ENCODE peak calls at places on chromosomes 3 and 15, in five cellular contexts. N, P, V, C and M are unnamed samples.

GRCh38 chr3:194876403-194877165 is 190.9 kb downstream of the FAM43A start:
- DNase-seq in N (no peak), P (no peak), V (no peak), C (no peak), M (no peak)

GRCh38 chr3:117628896-117629295 is 919.3 kb downstream of the TUSC7 start:
- DNase-seq in N (peak), P (no peak), V (peak), C (peak), M (no peak)

GRCh38 chr15:51112078-51112477 is 17.4 kb upstream of the TNFAIP8L3 start:
- DNase-seq in N (no peak), P (no peak), V (no peak), C (no peak), M (no peak)

GRCh38 chr3:8488877-8489865 is 12.5 kb upstream of the LMCD1 start:
- DNase-seq in N (no peak), P (no peak), V (no peak), C (no peak), M (no peak)

GRCh38 chr3:66642484-66642883 is 141.7 kb upstream of the LRIG1 start:
- DNase-seq in N (no peak), P (no peak), V (no peak), C (no peak), M (no peak)

GRCh38 chr3:197298858-197299854 is 744 bp upstream of the DLG1 start:
- DNase-seq in N (peak), P (no peak), V (peak), C (no peak), M (peak)

GRCh38 chr3:42710323-42711021 is 7.9 kb upstream of the HHATL start:
- DNase-seq in N (peak), P (no peak), V (no peak), C (no peak), M (no peak)

GRCh38 chr3:56291244-56291680 is 177.0 kb downstream of the ERC2 start:
- DNase-seq in N (no peak), P (no peak), V (peak), C (no peak), M (no peak)

GRCh38 chr3:195253981-195254432 is 17.0 kb downstream of the XXYLT1 start:
- DNase-seq in N (no peak), P (no peak), V (no peak), C (no peak), M (no peak)

DNA sequence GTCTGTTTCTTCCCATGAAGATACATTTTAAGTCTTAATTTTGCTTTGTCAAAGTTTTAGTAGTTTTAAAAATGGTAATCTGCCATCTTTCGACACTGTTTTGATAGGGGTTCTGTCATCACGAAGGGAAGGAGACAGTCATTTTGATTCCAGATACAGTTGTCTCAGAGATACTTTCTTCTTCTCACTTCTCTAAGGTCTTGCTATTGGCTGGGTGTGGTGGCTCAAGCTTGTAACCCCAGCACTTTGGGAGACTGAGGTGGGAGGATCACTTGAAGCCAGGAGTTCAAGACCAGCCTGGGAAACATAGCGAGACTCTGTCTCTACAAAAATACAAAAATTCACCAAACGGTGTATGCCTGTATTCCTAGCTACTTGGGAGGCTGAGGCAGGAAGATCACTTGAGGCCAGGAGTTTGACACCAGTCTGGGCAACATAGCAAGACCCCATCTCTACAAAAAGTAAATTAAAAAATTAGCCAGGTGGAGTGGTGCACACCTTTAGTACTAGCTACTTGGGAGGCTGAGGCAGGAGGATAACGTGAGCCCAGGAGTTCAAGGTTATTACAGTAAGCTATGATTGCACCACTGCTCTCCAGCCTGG is 3.3 kb downstream of the RAB8B start:
- DNase-seq in N (no peak), P (no peak), V (no peak), C (no peak), M (no peak)
- TF ChIP-seq CTCF in N (no peak), P (no peak), V (no peak), C (no peak), M (no peak)

DNA sequence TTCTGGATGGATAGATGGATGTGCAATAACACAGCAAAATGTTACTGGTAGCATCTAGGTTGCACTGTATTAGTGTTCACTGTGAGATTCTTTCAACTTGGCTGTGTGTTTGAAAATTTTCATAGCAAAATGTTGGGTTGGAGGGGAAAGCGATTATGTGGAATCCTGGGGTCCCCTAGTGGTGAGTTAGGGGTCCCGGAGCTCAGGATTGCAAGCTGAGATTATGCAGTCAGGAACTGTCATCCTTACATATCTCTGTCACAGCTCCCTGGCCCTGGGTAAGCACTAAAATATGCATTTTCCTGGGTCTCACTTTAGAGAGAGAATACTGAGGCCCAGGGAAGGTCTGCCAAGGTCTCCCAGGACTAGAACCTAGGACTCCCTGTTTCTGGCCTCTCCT is 77.2 kb downstream of the CEMIP start:
- DNase-seq in N (no peak), P (no peak), V (no peak), C (no peak), M (no peak)
- TF ChIP-seq CTCF in N (no peak), P (no peak), V (peak), C (no peak), M (no peak)

GRCh38 chr3:24522155-24522579 is 27.5 kb upstream of the THRB start:
- DNase-seq in N (no peak), P (no peak), V (no peak), C (no peak), M (no peak)

GRCh38 chr3:24520101-24520495 is 25.4 kb upstream of the THRB start:
- DNase-seq in N (no peak), P (no peak), V (no peak), C (no peak), M (no peak)

GRCh38 chr3:24520941-24521305 is 26.3 kb upstream of the THRB start:
- DNase-seq in N (no peak), P (no peak), V (no peak), C (no peak), M (no peak)

GRCh38 chr3:24523195-24523594 is 28.5 kb upstream of the THRB start:
- DNase-seq in N (no peak), P (no peak), V (no peak), C (no peak), M (no peak)

DNA sequence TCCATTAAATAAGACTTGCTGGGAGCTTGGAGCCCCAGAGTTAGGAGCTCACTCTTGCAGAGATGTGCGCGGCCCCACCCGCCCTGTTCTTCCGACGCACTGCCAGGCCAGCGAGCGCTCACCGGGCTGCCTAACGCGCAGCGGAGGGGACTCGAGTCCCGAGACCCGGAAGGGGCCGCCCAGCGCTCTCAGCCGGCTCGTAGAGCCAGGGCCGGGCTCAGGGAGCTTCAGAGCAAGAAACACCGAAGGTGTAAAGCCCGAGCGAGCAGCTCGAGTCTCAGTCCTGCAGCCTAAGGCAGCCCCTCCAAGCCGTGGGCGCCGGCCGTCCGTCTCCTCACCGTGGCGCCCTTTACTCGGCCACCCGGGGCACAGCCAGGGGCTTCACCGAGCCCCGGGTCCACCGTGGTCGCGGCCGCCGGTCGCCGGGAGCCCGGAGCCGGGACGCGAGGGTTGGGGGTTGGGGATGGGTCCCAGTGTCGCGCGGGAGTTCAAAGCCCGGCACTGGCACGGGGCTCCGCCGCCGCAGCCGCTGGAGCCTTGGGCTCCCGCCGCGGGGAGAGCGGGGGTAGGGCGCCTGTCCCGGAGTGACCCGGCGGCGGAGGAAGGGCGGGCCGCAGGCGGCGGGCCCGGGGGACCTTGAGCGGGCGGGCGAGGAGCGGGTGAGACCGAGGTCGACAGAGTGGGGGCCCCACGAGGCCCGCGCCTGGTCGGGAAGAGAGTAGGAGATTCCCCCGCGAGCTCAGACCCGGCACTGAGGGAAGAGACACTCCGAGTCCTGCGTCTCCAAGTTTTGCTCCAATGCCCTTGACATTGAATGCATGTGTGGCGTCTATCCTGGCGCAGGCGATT is 26.9 kb upstream of the THRB start:
- DNase-seq in N (peak), P (no peak), V (peak), C (no peak), M (peak)
- TF ChIP-seq CTCF in N (no peak), P (no peak), V (no peak), C (no peak), M (no peak)

GRCh38 chr3:185204894-185205293 is 49.0 kb downstream of the EHHADH start:
- DNase-seq in N (no peak), P (no peak), V (no peak), C (no peak), M (no peak)

GRCh38 chr3:185197071-185197470 is 44.2 kb upstream of the C3orf70 start:
- DNase-seq in N (no peak), P (no peak), V (no peak), C (no peak), M (no peak)

GRCh38 chr3:185200639-185201038 is 47.8 kb upstream of the C3orf70 start:
- DNase-seq in N (no peak), P (no peak), V (no peak), C (peak), M (no peak)

GRCh38 chr3:185195652-185196051 is 42.8 kb upstream of the C3orf70 start:
- DNase-seq in N (no peak), P (no peak), V (no peak), C (no peak), M (no peak)

GRCh38 chr3:185199671-185200070 is 46.8 kb upstream of the C3orf70 start:
- DNase-seq in N (no peak), P (no peak), V (no peak), C (no peak), M (no peak)
- TF ChIP-seq CTCF in N (no peak), P (no peak), V (no peak), C (no peak), M (no peak)

GRCh38 chr15:27897481-27897880 is 201.6 kb downstream of the OCA2 start:
- DNase-seq in N (no peak), P (no peak), V (no peak), C (no peak), M (no peak)
- TF ChIP-seq CTCF in N (no peak), P (no peak), V (no peak), C (no peak), M (no peak)

GRCh38 chr3:31693346-31693745 is 160.6 kb downstream of the STT3B start:
- DNase-seq in N (no peak), P (no peak), V (no peak), C (no peak), M (no peak)

GRCh38 chr3:31692714-31693113 is 160.0 kb downstream of the STT3B start:
- DNase-seq in N (no peak), P (no peak), V (no peak), C (no peak), M (no peak)

GRCh38 chr3:31696009-31696297 is 163.2 kb downstream of the STT3B start:
- DNase-seq in N (no peak), P (no peak), V (no peak), C (no peak), M (no peak)

GRCh38 chr3:31696815-31697548 is 164.3 kb downstream of the STT3B start:
- DNase-seq in N (no peak), P (no peak), V (no peak), C (no peak), M (no peak)

GRCh38 chr3:31695280-31696008 is 162.7 kb downstream of the STT3B start:
- DNase-seq in N (no peak), P (no peak), V (no peak), C (no peak), M (no peak)
- TF ChIP-seq CTCF in N (no peak), P (no peak), V (peak), C (peak), M (no peak)

GRCh38 chr15:73992594-73992898 is 451 bp upstream of the STOML1 start:
- DNase-seq in N (no peak), P (no peak), V (no peak), C (no peak), M (no peak)
- TF ChIP-seq CTCF in N (no peak), P (peak), V (no peak), C (no peak), M (no peak)

GRCh38 chr3:113966172-113966571 is 18.4 kb downstream of the ZDHHC23 start:
- DNase-seq in N (no peak), P (no peak), V (no peak), C (no peak), M (no peak)
- TF ChIP-seq CTCF in N (no peak), P (no peak), V (no peak), C (no peak), M (no peak)